ENCODE peak calls at places on chromosomes 1 and 21, in nine cellular contexts. X is psoas muscle; N is stimulated activated CD8-positive, alpha-beta memory T cell treated with anti-CD3 and anti-CD28 coated beads, Interleukin-15, amount 100 ng/mL, for 1 hour; K is GM19239; J is activated CD4-positive, alpha-beta T cell treated with anti-CD3 and anti-CD28 coated beads, Interleukin-2, amount 50 U/mL, for 24 hours; L is kidney tubule cell; P is suprapubic skin; S is activated T-cell treated with anti-CD3 and anti-CD28 coated beads for 1 hour; V is retinal pigment epithelial cell. O is an unnamed sample.

GRCh38 chr1:10537082-10537766 is 62.5 kb downstream of the PEX14 start:
- DNase-seq in S (no peak), N (no peak), P (no peak), V (no peak), L (no peak), X (no peak), J (no peak), K (no peak), O (no peak)

GRCh38 chr1:119859647-119860046 is 36.7 kb downstream of the ADAM30 start:
- DNase-seq in P (no peak), V (no peak), N (no peak), L (peak; percentile 78), X (no peak), K (no peak), J (no peak), S (no peak), O (no peak)

GRCh38 chr1:228307218-228308023 is 99.2 kb downstream of the TRIM11 start:
- DNase-seq in X (peak; percentile 59), N (no peak), S (no peak), K (no peak), L (no peak), J (no peak), P (no peak), V (no peak), O (no peak)

GRCh38 chr1:166874464-166874863 is 1.6 kb downstream of the TADA1 start:
- DNase-seq in V (no peak), N (no peak), P (no peak), S (no peak), L (no peak), X (no peak), K (no peak), J (no peak), O (no peak)

GRCh38 chr21:34526236-34526617 is 14.2 kb upstream of the KCNE1 start:
- DNase-seq in N (no peak), L (no peak), X (no peak), V (no peak), J (no peak), P (no peak), K (no peak), S (no peak), O (no peak)

GRCh38 chr1:202348005-202348508 is 442 bp upstream of the PPP1R12B start:
- DNase-seq in P (no peak), S (no peak), K (no peak), L (no peak), N (no peak), X (no peak), J (no peak), V (no peak), O (no peak)

GRCh38 chr1:53281180-53281579 is 42.9 kb upstream of the MAGOH start:
- DNase-seq in P (no peak), K (no peak), N (no peak), V (no peak), L (no peak), X (no peak), S (no peak), J (no peak), O (no peak)

GRCh38 chr1:236808564-236809130 is 13.6 kb downstream of the MTR start:
- DNase-seq in V (no peak), P (no peak), N (no peak), J (no peak), S (no peak), L (peak; percentile 28), K (no peak), X (no peak), O (no peak)

GRCh38 chr1:207366022-207366421 is 44.5 kb downstream of the CD55 start:
- DNase-seq in V (no peak), J (no peak), X (no peak), S (no peak), K (no peak), N (no peak), P (no peak), L (no peak), O (no peak)

GRCh38 chr1:74534241-74534640 is 21.8 kb upstream of the LRRC53 start:
- DNase-seq in L (no peak), S (no peak), N (no peak), P (no peak), J (no peak), X (no peak), K (no peak), V (no peak), O (no peak)

GRCh38 chr1:65593516-65593915 is 173.0 kb downstream of the LEPR start:
- DNase-seq in J (no peak), L (no peak), N (no peak), V (no peak), P (no peak), S (no peak), X (no peak), K (no peak), O (no peak)

GRCh38 chr21:16279658-16280581 is 550.1 kb downstream of the USP25 start:
- DNase-seq in J (no peak), K (no peak), L (peak; percentile 26), V (peak; percentile 64), N (no peak), S (no peak), X (peak; percentile 52), P (no peak), O (peak; percentile 74)

GRCh38 chr1:108124023-108124422 is 76.1 kb downstream of the SLC25A24 start:
- DNase-seq in P (no peak), N (no peak), L (no peak), K (no peak), J (no peak), X (no peak), S (no peak), V (no peak), O (no peak)

GRCh38 chr1:185720633-185721272 is 13.4 kb upstream of the HMCN1 start:
- DNase-seq in P (no peak), V (peak; percentile 36), K (no peak), S (no peak), L (peak; percentile 35), J (no peak), N (no peak), X (no peak), O (peak; percentile 40)

GRCh38 chr1:206131037-206131436 is 13.8 kb upstream of the AVPR1B start:
- DNase-seq in K (no peak), L (no peak), S (no peak), J (no peak), N (no peak), X (no peak), V (no peak), P (no peak), O (no peak)

GRCh38 chr1:185663332-185663731 is 70.9 kb upstream of the HMCN1 start:
- DNase-seq in N (no peak), S (no peak), K (no peak), X (no peak), V (no peak), L (no peak), J (no peak), P (no peak), O (no peak)

GRCh38 chr1:202193614-202194327 is at the start of gene LGR6:
- DNase-seq in N (no peak), L (no peak), K (no peak), P (no peak), J (no peak), S (no peak), V (no peak), X (no peak), O (no peak)

GRCh38 chr1:12196641-12197482 is 30.1 kb downstream of the TNFRSF1B start:
- DNase-seq in S (no peak), V (no peak), P (no peak), N (no peak), X (peak; percentile 67), K (no peak), L (no peak), J (no peak), O (no peak)

GRCh38 chr1:119982006-119982405 is 85.7 kb upstream of the ADAM30 start:
- DNase-seq in K (no peak), N (no peak), V (no peak), J (no peak), L (peak; percentile 69), X (no peak), S (no peak), P (no peak), O (no peak)

GRCh38 chr1:180926164-180926981 is 13.7 kb downstream of the KIAA1614 start:
- DNase-seq in P (no peak), N (no peak), V (peak; percentile 19), S (no peak), J (no peak), K (no peak), L (no peak), X (peak; percentile 82), O (peak; percentile 68)

GRCh38 chr1:82386365-82387069 is 585.8 kb downstream of the ADGRL2 start:
- DNase-seq in S (no peak), P (no peak), J (no peak), V (peak; percentile 16), K (no peak), X (no peak), L (no peak), N (no peak), O (no peak)

GRCh38 chr1:82718719-82719419 is 918.1 kb downstream of the ADGRL2 start:
- DNase-seq in S (no peak), K (no peak), P (no peak), V (no peak), N (no peak), X (no peak), L (no peak), J (no peak), O (no peak)

GRCh38 chr1:186272486-186272885 is 102.6 kb downstream of the TPR start:
- DNase-seq in J (no peak), V (no peak), K (no peak), L (no peak), S (no peak), N (no peak), X (no peak), P (no peak), O (no peak)

GRCh38 chr1:29789221-29789909 is 553.0 kb downstream of the PTPRU start:
- DNase-seq in P (no peak), S (no peak), J (no peak), K (no peak), X (no peak), V (no peak), L (peak; percentile 82), N (no peak), O (no peak)

GRCh38 chr1:201260236-201260591 is 23.1 kb upstream of the PKP1 start:
- DNase-seq in V (no peak), N (no peak), K (no peak), J (no peak), L (no peak), P (no peak), X (no peak), S (no peak), O (no peak)

GRCh38 chr1:185017338-185017737 is 28.0 kb upstream of the RNF2 start:
- DNase-seq in N (no peak), V (peak; percentile 34), J (no peak), P (no peak), X (no peak), S (no peak), K (no peak), L (peak; percentile 94), O (no peak)

GRCh38 chr21:42092805-42093590 is 21.9 kb downstream of the UMODL1 start:
- DNase-seq in K (no peak), X (no peak), J (no peak), V (no peak), N (no peak), S (no peak), P (no peak), L (no peak), O (no peak)

GRCh38 chr1:89068291-89068690 is 3.3 kb upstream of the GBP1 start:
- DNase-seq in N (no peak), P (no peak), V (no peak), J (no peak), K (no peak), X (no peak), S (no peak), L (peak; percentile 66), O (no peak)

GRCh38 chr1:104932030-104932915 is 1182.6 kb downstream of the AMY1C start:
- DNase-seq in L (no peak), V (no peak), N (no peak), K (no peak), P (no peak), J (no peak), X (no peak), S (no peak), O (no peak)

GRCh38 chr1:184635347-184636155 is 119.1 kb downstream of the EDEM3 start:
- DNase-seq in X (no peak), S (no peak), K (no peak), P (no peak), J (no peak), L (no peak), N (no peak), V (no peak), O (peak; percentile 24)

GRCh38 chr1:78492376-78492950 is 1.7 kb downstream of the PTGFR start:
- DNase-seq in V (no peak), L (no peak), K (no peak), N (no peak), P (peak; percentile 67), X (no peak), S (no peak), J (no peak), O (no peak)